ENCODE peak calls at places on chromosomes 12 and 14, in seven cellular contexts. A is hypothalamus, J is sigmoid colon, X is EL, Z is psoas muscle, K is SW 1271, T is GM12865. W is an unnamed sample.

GRCh38 chr12:123602651-123603195 is 824 bp downstream of the DDX55 start:
- DNase-seq in Z (no peak), K (no peak), J (no peak), T (peak; percentile 47), X (peak; percentile 27), A (no peak), W (peak; percentile 27)

GRCh38 chr12:51393676-51394545 is 2.7 kb upstream of the GALNT6 start:
- DNase-seq in T (peak; percentile 79), K (peak; percentile 85), Z (no peak), A (no peak), X (peak; percentile 97), J (no peak), W (no peak)

GRCh38 chr12:57091633-57092528 is 3.0 kb downstream of the NAB2 start:
- DNase-seq in Z (no peak), A (no peak), X (no peak), K (no peak), T (no peak), J (peak; percentile 66), W (no peak)

GRCh38 chr12:107461222-107461980 is 224.2 kb upstream of the PWP1 start:
- DNase-seq in A (no peak), Z (no peak), K (no peak), X (peak; percentile 83), J (no peak), T (no peak), W (no peak)

GRCh38 chr14:67503331-67503730 is 14.8 kb upstream of the TMEM229B start:
- DNase-seq in Z (no peak), X (no peak), A (no peak), T (no peak), K (no peak), J (no peak), W (no peak)

GRCh38 chr14:100106260-100106659 is 41.0 kb downstream of the EVL start:
- DNase-seq in T (no peak), Z (no peak), A (no peak), K (no peak), J (peak; percentile 37), X (no peak), W (no peak)

GRCh38 chr14:71449316-71450055 is 482.7 kb upstream of the RGS6 start:
- DNase-seq in J (no peak), A (no peak), Z (no peak), T (no peak), K (no peak), X (no peak), W (no peak)

GRCh38 chr14:61472025-61472672 is 150.8 kb downstream of the PRKCH start:
- DNase-seq in J (no peak), X (peak; percentile 98), T (peak; percentile 39), Z (no peak), K (peak; percentile 54), A (no peak), W (peak; percentile 74)

GRCh38 chr12:46490635-46491034 is 118.1 kb upstream of the SLC38A2 start:
- DNase-seq in A (no peak), Z (no peak), K (no peak), X (peak; percentile 47), J (no peak), T (no peak), W (no peak)

GRCh38 chr12:75480469-75480949 is at the start of gene GLIPR1:
- DNase-seq in X (peak; percentile 97), A (no peak), Z (peak; percentile 82), K (peak; percentile 85), T (peak; percentile 91), J (peak; percentile 92), W (peak; percentile 56)

GRCh38 chr14:50260511-50260910 is 29.1 kb upstream of the SOS2 start:
- DNase-seq in Z (no peak), J (no peak), A (no peak), X (peak; percentile 37), K (peak; percentile 25), T (peak; percentile 47), W (peak; percentile 58)

GRCh38 chr12:131194166-131194565 is 240.5 kb downstream of the ADGRD1 start:
- DNase-seq in K (peak; percentile 11), T (peak; percentile 24), A (no peak), J (no peak), Z (no peak), X (no peak), W (peak; percentile 34)

GRCh38 chr14:104314251-104314941 is 176.0 kb downstream of the KIF26A start:
- DNase-seq in X (no peak), T (no peak), J (peak; percentile 59), A (no peak), Z (peak; percentile 24), K (no peak), W (no peak)

GRCh38 chr12:14201291-14201690 is 164.2 kb upstream of the ATF7IP start:
- DNase-seq in X (no peak), Z (no peak), J (no peak), T (no peak), K (no peak), A (no peak), W (no peak)

GRCh38 chr12:5429741-5430557 is 2.0 kb upstream of the NTF3 start:
- DNase-seq in T (no peak), J (no peak), Z (no peak), X (no peak), A (no peak), K (no peak), W (peak; percentile 49)

GRCh38 chr12:131704509-131704908 is 6.4 kb upstream of the SFSWAP start:
- DNase-seq in K (no peak), T (no peak), Z (no peak), J (no peak), A (no peak), X (no peak), W (no peak)

GRCh38 chr14:95460647-95461478 is 55.6 kb downstream of the SYNE3 start:
- DNase-seq in T (no peak), J (peak; percentile 88), X (peak; percentile 84), K (no peak), A (peak; percentile 62), Z (no peak), W (no peak)

GRCh38 chr14:57834001-57834598 is 31.8 kb downstream of the SLC35F4 start:
- DNase-seq in Z (no peak), A (no peak), X (peak; percentile 0), J (no peak), T (no peak), K (no peak), W (no peak)

GRCh38 chr14:81662570-81663161 is 129.0 kb upstream of the SEL1L start:
- DNase-seq in Z (no peak), X (no peak), K (no peak), J (no peak), A (no peak), T (no peak), W (no peak)

GRCh38 chr12:14572401-14572800 is 4.7 kb upstream of the PLBD1 start:
- DNase-seq in T (peak; percentile 11), Z (no peak), X (no peak), A (no peak), J (no peak), K (no peak), W (peak; percentile 64)

GRCh38 chr14:91317381-91318313 is 73.1 kb upstream of the GPR68 start:
- DNase-seq in K (no peak), T (peak; percentile 71), Z (peak; percentile 84), J (peak; percentile 72), A (no peak), X (no peak), W (peak; percentile 53)

GRCh38 chr14:63770187-63770807 is 42.4 kb upstream of the SGPP1 start:
- DNase-seq in Z (no peak), T (peak; percentile 78), A (peak; percentile 36), J (no peak), X (peak; percentile 57), K (peak; percentile 52), W (peak; percentile 77)

GRCh38 chr12:68240079-68240478 is 13.3 kb downstream of the IL22 start:
- DNase-seq in T (no peak), J (no peak), X (peak; percentile 92), K (no peak), Z (no peak), A (no peak), W (no peak)

GRCh38 chr12:43835264-43835655 is 621 bp upstream of the TMEM117 start:
- DNase-seq in A (no peak), K (no peak), J (no peak), X (no peak), Z (no peak), T (no peak), W (peak; percentile 3)

GRCh38 chr12:5197127-5197526 is 153.4 kb downstream of the KCNA5 start:
- DNase-seq in T (no peak), A (no peak), Z (no peak), X (peak; percentile 79), K (no peak), J (no peak), W (no peak)

W was measured in OCI-LY7.